ENCODE peak calls at places on chromosomes 5 and 9, in seven cellular contexts. J is foreskin fibroblast; W is CD4-positive, alpha-beta T cell; T is suprapubic skin; Z is AG09319; H is neural progenitor cell; U is NB4. I is an unnamed sample.

GRCh38 chr5:135344351-135344750 is 54.7 kb downstream of the MACROH2A1 start:
- DNase-seq in W (no peak), U (no peak), H (no peak), T (no peak), Z (no peak), J (peak), I (no peak)

GRCh38 chr9:21017092-21017491 is 14.3 kb downstream of the HACD4 start:
- DNase-seq in H (no peak), T (no peak), Z (no peak), W (no peak), U (no peak), J (peak), I (no peak)

GRCh38 chr5:35518104-35518503 is 99.6 kb upstream of the SPEF2 start:
- DNase-seq in T (no peak), W (no peak), Z (no peak), J (no peak), U (peak), H (no peak), I (no peak)

GRCh38 chr5:123487298-123487697 is 24.7 kb upstream of the CSNK1G3 start:
- DNase-seq in J (peak), W (no peak), Z (no peak), H (no peak), T (no peak), U (no peak), I (no peak)

GRCh38 chr5:43940562-43940961 is 337.6 kb downstream of the NNT start:
- DNase-seq in W (no peak), J (no peak), Z (no peak), H (no peak), T (no peak), U (no peak), I (no peak)

GRCh38 chr5:127723571-127723970 is 20.4 kb downstream of the CCDC192 start:
- DNase-seq in H (no peak), Z (no peak), W (no peak), U (peak), T (no peak), J (peak), I (no peak)

GRCh38 chr9:110217656-110218099 is 9.7 kb upstream of the C9orf152 start:
- DNase-seq in T (no peak), U (peak), W (no peak), Z (no peak), J (peak), H (peak), I (peak)

GRCh38 chr9:20355022-20355421 is 267.3 kb downstream of the MLLT3 start:
- DNase-seq in T (no peak), H (no peak), W (no peak), Z (peak), U (no peak), J (peak), I (peak)

GRCh38 chr9:6007770-6008168 is 7.7 kb downstream of the RANBP6 start:
- DNase-seq in J (peak), W (peak), T (peak), Z (peak), U (peak), H (peak), I (peak)

GRCh38 chr9:12351293-12351852 is 341.8 kb upstream of the TYRP1 start:
- DNase-seq in U (no peak), H (no peak), W (no peak), J (no peak), T (no peak), Z (no peak), I (no peak)

GRCh38 chr5:140345919-140346347 is 470 bp downstream of the HBEGF start:
- DNase-seq in T (peak), J (peak), U (peak), Z (no peak), H (peak), W (no peak), I (peak)

GRCh38 chr5:149760700-149761187 is 30.6 kb downstream of the PPARGC1B start:
- DNase-seq in J (no peak), U (no peak), Z (no peak), T (no peak), H (no peak), W (no peak), I (no peak)

GRCh38 chr5:171770153-171770552 is 15.5 kb upstream of the SMIM23 start:
- DNase-seq in W (no peak), H (peak), Z (no peak), J (no peak), T (no peak), U (peak), I (no peak)

GRCh38 chr5:132444841-132445639 is 45.5 kb downstream of the IRF1 start:
- DNase-seq in H (no peak), Z (no peak), W (no peak), U (no peak), J (no peak), T (no peak), I (no peak)

GRCh38 chr5:133441166-133441815 is 171.1 kb downstream of the FSTL4 start:
- DNase-seq in Z (no peak), H (no peak), U (no peak), W (no peak), J (no peak), T (no peak), I (no peak)

GRCh38 chr9:108813951-108814601 is 41.7 kb downstream of the ACTL7B start:
- DNase-seq in H (peak), T (no peak), J (peak), U (peak), Z (peak), W (no peak), I (no peak)

GRCh38 chr9:4666042-4666699 is at the start of gene SPATA6L:
- DNase-seq in J (peak), U (peak), Z (no peak), W (peak), T (peak), H (peak), I (peak)

GRCh38 chr5:124512236-124512635 is 234.2 kb downstream of the ZNF608 start:
- DNase-seq in W (no peak), H (no peak), T (no peak), Z (no peak), U (no peak), J (peak), I (no peak)

GRCh38 chr9:70390922-70391321 is 23.5 kb downstream of the KLF9 start:
- DNase-seq in Z (no peak), H (no peak), W (no peak), T (no peak), J (peak), U (no peak), I (no peak)

GRCh38 chr9:121896545-121896943 is 196.6 kb downstream of the TTLL11 start:
- DNase-seq in T (no peak), W (no peak), H (no peak), U (no peak), Z (no peak), J (no peak), I (no peak)

GRCh38 chr5:60822285-60822556 is 21.8 kb downstream of the ELOVL7 start:
- DNase-seq in J (no peak), H (no peak), W (no peak), U (no peak), Z (no peak), T (no peak), I (no peak)

DNA sequence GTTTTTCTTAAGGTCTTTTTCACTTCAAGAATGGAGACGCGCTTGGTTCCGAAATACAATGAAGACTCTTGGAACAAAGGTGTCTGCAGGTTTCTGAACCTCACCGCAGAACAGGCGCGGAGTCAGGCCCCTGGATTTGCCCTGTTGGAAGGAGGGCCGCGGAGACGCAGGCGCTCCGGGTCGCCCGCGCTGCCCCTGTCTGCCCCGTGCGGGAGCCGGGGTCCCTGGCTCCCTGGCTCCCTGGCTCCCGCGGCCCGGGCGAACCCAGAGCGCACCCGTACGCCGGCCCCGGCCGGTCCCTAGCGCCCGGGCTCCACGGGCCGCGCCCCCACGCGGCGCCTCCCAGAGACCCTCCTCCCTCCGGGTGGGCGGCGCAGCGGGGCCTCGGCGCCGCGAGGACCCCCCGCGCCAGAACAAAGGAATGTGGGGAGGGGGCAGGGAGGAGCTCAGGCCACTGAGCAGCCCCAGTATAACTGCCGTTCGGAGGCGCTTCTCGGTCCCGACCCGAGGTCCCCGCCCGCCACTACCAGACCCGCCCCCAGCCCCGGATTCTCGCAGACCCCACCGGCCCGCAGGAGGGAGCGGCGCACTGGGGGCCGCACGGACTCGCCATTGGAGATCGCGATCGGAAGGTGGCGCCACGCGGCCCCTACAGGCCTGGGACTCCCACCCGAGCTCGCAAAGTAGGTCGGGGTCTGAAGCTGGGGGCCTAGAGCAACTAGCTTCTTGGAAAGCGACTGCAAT is 2.4 kb downstream of the NFIL3 start:
- DNase-seq in W (no peak), H (peak), T (peak), Z (no peak), J (peak), U (no peak), I (peak)
- TF ChIP-seq CTCF in W (no peak), H (peak), T (peak), Z (peak), J (peak), U (no peak), I (peak)

GRCh38 chr5:179346875-179347274 is 1.6 kb upstream of the ADAMTS2 start:
- DNase-seq in J (no peak), W (no peak), Z (no peak), U (no peak), T (no peak), H (no peak), I (no peak)

GRCh38 chr5:179347581-179347980 is 2.3 kb upstream of the ADAMTS2 start:
- DNase-seq in W (no peak), Z (no peak), J (no peak), T (no peak), U (no peak), H (no peak), I (no peak)

GRCh38 chr5:179346401-179346800 is 1.1 kb upstream of the ADAMTS2 start:
- DNase-seq in J (no peak), Z (no peak), U (no peak), T (no peak), H (no peak), W (no peak), I (no peak)

GRCh38 chr5:179348833-179349232 is 3.6 kb upstream of the ADAMTS2 start:
- DNase-seq in U (peak), T (peak), H (no peak), Z (no peak), J (no peak), W (no peak), I (no peak)

DNA sequence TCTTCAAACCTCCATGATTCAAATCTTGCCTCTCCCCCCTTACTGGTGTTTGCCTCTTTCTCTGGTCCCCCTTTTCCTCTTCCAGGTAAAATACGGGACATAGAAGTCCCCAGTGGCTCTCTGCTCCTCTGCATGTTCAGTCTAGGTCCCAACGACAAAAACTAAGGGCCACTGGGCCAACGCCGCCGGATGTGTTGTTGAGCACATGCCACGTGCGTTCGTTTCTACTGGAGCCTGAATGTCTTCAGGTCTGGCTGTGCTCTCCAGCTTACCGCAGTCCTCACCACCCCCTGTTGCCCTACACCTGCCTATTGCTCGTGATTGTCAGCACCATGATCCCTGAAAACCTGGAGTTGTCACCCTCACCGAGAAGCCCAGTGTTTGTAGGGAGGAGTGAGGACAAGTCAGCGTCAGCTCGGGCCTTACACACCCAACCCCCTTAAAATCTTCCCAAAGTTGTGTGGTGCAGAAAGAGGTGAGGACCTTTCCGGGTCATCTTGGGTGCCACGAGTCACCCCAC is 2.8 kb upstream of the ADAMTS2 start:
- DNase-seq in J (no peak), W (no peak), Z (no peak), H (no peak), T (no peak), U (no peak), I (no peak)
- TF ChIP-seq CTCF in J (no peak), W (no peak), Z (no peak), H (no peak), T (no peak), U (no peak), I (no peak)

GRCh38 chr5:21817668-21818419 is 1035.3 kb downstream of the CDH12 start:
- DNase-seq in W (no peak), Z (no peak), H (no peak), T (no peak), J (no peak), U (no peak), I (no peak)
- TF ChIP-seq CTCF in W (no peak), Z (peak), H (peak), T (no peak), J (no peak), U (no peak), I (no peak)

DNA sequence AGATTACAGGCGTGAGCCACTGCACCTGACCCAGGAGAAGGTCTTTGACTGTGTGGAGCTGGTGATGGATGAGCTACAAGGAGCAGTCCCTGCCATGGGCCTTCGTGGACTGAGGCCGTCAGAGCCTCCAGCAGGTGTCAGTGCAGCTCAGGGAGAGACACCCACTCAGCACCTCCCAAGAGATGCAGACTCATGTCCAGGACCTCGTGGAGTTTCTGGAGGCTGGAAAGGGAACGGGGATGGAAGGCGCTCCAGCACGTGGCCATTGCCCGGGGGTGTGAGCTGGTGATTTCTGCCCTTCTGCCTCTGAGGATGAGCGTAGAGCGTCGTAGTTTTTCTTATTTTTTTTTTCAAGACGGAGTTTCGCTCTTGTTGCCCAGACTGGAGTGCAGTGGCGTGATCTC is 9.5 kb downstream of the TOR4A start:
- DNase-seq in J (peak), T (peak), H (peak), W (no peak), Z (no peak), U (peak), I (peak)
- TF ChIP-seq CTCF in J (peak), T (peak), H (peak), W (no peak), Z (peak), U (peak), I (peak)

GRCh38 chr9:27838876-27839275 is 265.6 kb upstream of the C9orf72 start:
- DNase-seq in T (no peak), H (no peak), J (no peak), W (no peak), Z (no peak), U (no peak), I (no peak)
- TF ChIP-seq CTCF in T (no peak), H (no peak), J (no peak), W (no peak), Z (no peak), U (no peak), I (no peak)

DNA sequence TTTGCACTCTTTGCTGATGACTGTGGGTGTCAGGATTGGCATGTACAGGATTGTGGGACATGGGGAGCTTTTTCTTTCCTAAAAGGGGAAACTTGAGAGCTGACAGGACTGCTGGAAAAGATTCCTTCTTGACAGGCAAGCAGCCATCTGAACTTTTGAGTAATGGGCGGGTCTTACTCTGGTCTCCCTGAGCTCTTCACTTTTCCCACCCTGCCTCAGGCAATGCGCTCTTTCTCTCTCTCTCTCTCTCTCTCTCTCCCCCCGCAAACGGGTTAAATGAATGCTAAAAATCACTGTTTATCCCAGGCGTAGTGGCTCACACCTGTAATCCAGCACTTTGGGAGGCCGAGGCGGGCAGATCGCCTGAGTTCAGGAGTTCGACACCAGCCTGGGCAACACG is 37.1 kb upstream of the F2RL1 start:
- DNase-seq in U (no peak), Z (no peak), W (no peak), J (no peak), T (no peak), H (no peak), I (no peak)
- TF ChIP-seq CTCF in U (no peak), Z (no peak), W (no peak), J (no peak), T (no peak), H (no peak), I (no peak)

GRCh38 chr9:38160613-38161215 is 91.7 kb upstream of the SHB start:
- DNase-seq in Z (peak), T (no peak), W (peak), U (peak), J (peak), H (peak), I (peak)
- TF ChIP-seq CTCF in Z (peak), T (peak), W (peak), U (peak), J (peak), H (peak), I (peak)

DNA sequence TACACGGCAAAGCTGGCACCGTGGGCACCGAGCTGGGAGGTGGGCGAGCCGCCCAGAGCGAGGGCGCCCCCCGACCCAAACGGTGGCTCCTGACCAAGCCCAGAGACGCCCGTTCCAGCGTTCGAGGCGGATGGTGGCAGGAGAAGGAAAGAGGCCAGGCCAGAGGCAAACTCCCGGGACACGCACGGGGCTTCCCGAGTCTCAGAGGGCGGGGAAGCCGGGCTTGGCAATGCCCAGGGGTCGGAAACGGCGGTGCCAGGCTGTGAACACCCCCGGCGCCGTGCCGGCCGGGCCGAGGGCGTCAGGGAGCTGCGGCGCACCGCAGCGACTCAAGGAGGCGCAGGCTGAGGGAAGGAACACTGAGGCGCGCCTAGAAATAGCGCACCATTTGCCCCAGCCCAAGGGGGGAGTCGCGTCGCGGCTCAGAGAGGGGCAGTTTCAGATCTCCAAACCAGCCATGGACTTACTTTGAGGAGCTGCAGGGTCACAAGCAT is 397 bp downstream of the SPRY4 start:
- DNase-seq in U (no peak), J (no peak), Z (no peak), W (peak), T (peak), H (no peak), I (no peak)
- TF ChIP-seq CTCF in U (no peak), J (peak), Z (peak), W (peak), T (peak), H (peak), I (peak)

DNA sequence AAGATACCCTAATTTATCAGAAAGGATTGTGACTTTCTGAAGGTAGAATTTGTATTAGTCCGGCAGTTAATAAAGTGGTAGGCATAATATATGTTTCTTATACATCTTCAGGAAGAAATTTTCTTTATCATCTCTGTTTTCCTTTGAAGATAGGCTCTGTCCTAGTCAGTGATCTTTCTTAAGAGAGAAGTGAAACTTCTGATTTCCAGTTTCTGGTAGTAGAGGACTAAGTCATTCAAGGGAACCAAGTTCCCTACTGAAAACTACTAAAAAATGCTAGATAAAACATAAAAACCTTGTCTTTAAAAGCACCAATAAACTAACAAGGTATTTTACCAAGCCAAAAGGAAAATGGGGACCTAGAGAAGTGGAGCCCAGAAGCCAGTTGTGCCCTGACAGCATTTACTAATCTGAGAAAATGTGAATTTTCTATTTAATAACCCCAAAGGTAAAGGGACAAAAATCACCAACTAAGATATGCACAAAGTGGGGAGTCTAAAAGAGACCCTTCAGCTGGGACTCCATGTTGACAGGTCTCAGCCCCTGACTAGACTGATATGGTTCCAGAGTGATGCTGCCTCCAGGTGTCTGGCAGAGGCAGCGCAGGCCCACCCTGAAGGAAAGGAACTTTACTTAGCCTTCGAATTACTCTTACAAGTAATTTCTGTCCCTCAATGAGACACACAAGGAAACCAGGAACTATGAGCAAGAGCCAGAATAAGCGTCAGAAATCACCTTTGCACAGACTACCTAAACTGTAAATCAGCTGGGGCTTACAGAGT is 72.7 kb downstream of the FAM78A start:
- DNase-seq in W (no peak), U (peak), H (peak), T (no peak), Z (no peak), J (no peak), I (no peak)
- TF ChIP-seq CTCF in W (peak), U (peak), H (peak), T (no peak), Z (peak), J (peak), I (peak)

GRCh38 chr9:131530546-131530929 is 525 bp downstream of the UCK1 start:
- DNase-seq in H (peak), W (no peak), Z (no peak), T (peak), U (no peak), J (peak), I (peak)
- TF ChIP-seq CTCF in H (peak), W (no peak), Z (peak), T (peak), U (no peak), J (no peak), I (no peak)

I was measured in GM13976.